ENCODE peak calls at places on chromosomes 6 and 20, in seven cellular contexts. One of them, this sample, is unnamed.

GRCh38 chr20:52269327-52269726 is 77.7 kb upstream of the ZFP64 start:
- DNase-seq in AG08396: no peak
- DNase-seq in mammary epithelial cell: no peak
- DNase-seq in T-helper 9 cell: no peak
- DNase-seq in epithelial cell of proximal tubule: no peak
- DNase-seq in CD14-positive monocyte: no peak
- DNase-seq in lower lobe of right lung: no peak
- DNase-seq in this sample: no peak

GRCh38 chr6:126112171-126112632 is 125.9 kb downstream of the TRMT11 start:
- DNase-seq in T-helper 9 cell: no peak
- DNase-seq in AG08396: peak
- DNase-seq in mammary epithelial cell: peak
- DNase-seq in CD14-positive monocyte: no peak
- DNase-seq in epithelial cell of proximal tubule: no peak
- DNase-seq in lower lobe of right lung: no peak
- DNase-seq in this sample: no peak

GRCh38 chr6:10363911-10364310 is 51.0 kb downstream of the TFAP2A start:
- DNase-seq in mammary epithelial cell: peak
- DNase-seq in epithelial cell of proximal tubule: no peak
- DNase-seq in lower lobe of right lung: no peak
- DNase-seq in CD14-positive monocyte: no peak
- DNase-seq in T-helper 9 cell: no peak
- DNase-seq in AG08396: no peak
- DNase-seq in this sample: no peak

GRCh38 chr6:52417675-52418111 is 2.4 kb upstream of the EFHC1 start:
- DNase-seq in T-helper 9 cell: no peak
- DNase-seq in AG08396: no peak
- DNase-seq in CD14-positive monocyte: no peak
- DNase-seq in mammary epithelial cell: no peak
- DNase-seq in epithelial cell of proximal tubule: no peak
- DNase-seq in lower lobe of right lung: no peak
- DNase-seq in this sample: no peak

GRCh38 chr6:84575264-84575663 is 189.1 kb downstream of the TBX18 start:
- DNase-seq in lower lobe of right lung: no peak
- DNase-seq in epithelial cell of proximal tubule: peak
- DNase-seq in T-helper 9 cell: no peak
- DNase-seq in CD14-positive monocyte: no peak
- DNase-seq in mammary epithelial cell: peak
- DNase-seq in AG08396: no peak
- DNase-seq in this sample: no peak

GRCh38 chr6:118228856-118229255 is 319.2 kb upstream of the PLN start:
- DNase-seq in epithelial cell of proximal tubule: no peak
- DNase-seq in mammary epithelial cell: no peak
- DNase-seq in T-helper 9 cell: no peak
- DNase-seq in lower lobe of right lung: no peak
- DNase-seq in CD14-positive monocyte: no peak
- DNase-seq in AG08396: no peak
- DNase-seq in this sample: no peak

GRCh38 chr6:33664506-33665057 is 43.5 kb downstream of the ITPR3 start:
- DNase-seq in epithelial cell of proximal tubule: no peak
- DNase-seq in CD14-positive monocyte: no peak
- DNase-seq in AG08396: no peak
- DNase-seq in T-helper 9 cell: no peak
- DNase-seq in lower lobe of right lung: no peak
- DNase-seq in mammary epithelial cell: no peak
- DNase-seq in this sample: no peak

GRCh38 chr6:1325471-1326309 is 13.8 kb downstream of the FOXQ1 start:
- DNase-seq in T-helper 9 cell: no peak
- DNase-seq in mammary epithelial cell: peak
- DNase-seq in AG08396: peak
- DNase-seq in CD14-positive monocyte: no peak
- DNase-seq in lower lobe of right lung: no peak
- DNase-seq in epithelial cell of proximal tubule: no peak
- DNase-seq in this sample: no peak

GRCh38 chr6:47405273-47405672 is 72.3 kb upstream of the CD2AP start:
- DNase-seq in CD14-positive monocyte: no peak
- DNase-seq in T-helper 9 cell: no peak
- DNase-seq in AG08396: no peak
- DNase-seq in lower lobe of right lung: no peak
- DNase-seq in epithelial cell of proximal tubule: no peak
- DNase-seq in mammary epithelial cell: no peak
- DNase-seq in this sample: no peak

GRCh38 chr6:9623228-9623832 is 791.5 kb downstream of the TFAP2A start:
- DNase-seq in T-helper 9 cell: no peak
- DNase-seq in CD14-positive monocyte: no peak
- DNase-seq in mammary epithelial cell: no peak
- DNase-seq in epithelial cell of proximal tubule: no peak
- DNase-seq in lower lobe of right lung: no peak
- DNase-seq in AG08396: no peak
- DNase-seq in this sample: no peak

GRCh38 chr20:49846206-49846807 is 33.7 kb downstream of the SLC9A8 start:
- DNase-seq in CD14-positive monocyte: no peak
- DNase-seq in T-helper 9 cell: peak
- DNase-seq in epithelial cell of proximal tubule: no peak
- DNase-seq in lower lobe of right lung: no peak
- DNase-seq in mammary epithelial cell: peak
- DNase-seq in AG08396: peak
- DNase-seq in this sample: peak

GRCh38 chr6:170553686-170554085 is 483 bp upstream of the TBP start:
- DNase-seq in epithelial cell of proximal tubule: no peak
- DNase-seq in T-helper 9 cell: no peak
- DNase-seq in CD14-positive monocyte: no peak
- DNase-seq in mammary epithelial cell: no peak
- DNase-seq in AG08396: no peak
- DNase-seq in lower lobe of right lung: no peak
- DNase-seq in this sample: peak

GRCh38 chr6:134003542-134003951 is 48.9 kb downstream of the SLC2A12 start:
- DNase-seq in mammary epithelial cell: no peak
- DNase-seq in T-helper 9 cell: no peak
- DNase-seq in lower lobe of right lung: no peak
- DNase-seq in epithelial cell of proximal tubule: no peak
- DNase-seq in AG08396: no peak
- DNase-seq in CD14-positive monocyte: no peak
- DNase-seq in this sample: no peak

GRCh38 chr20:32555584-32555983 is 29.5 kb downstream of the NOL4L start:
- DNase-seq in T-helper 9 cell: no peak
- DNase-seq in mammary epithelial cell: no peak
- DNase-seq in lower lobe of right lung: no peak
- DNase-seq in epithelial cell of proximal tubule: no peak
- DNase-seq in AG08396: no peak
- DNase-seq in CD14-positive monocyte: no peak
- DNase-seq in this sample: no peak

GRCh38 chr6:131135244-131136020 is at the start of gene AKAP7:
- DNase-seq in mammary epithelial cell: peak
- DNase-seq in AG08396: peak
- DNase-seq in CD14-positive monocyte: peak
- DNase-seq in T-helper 9 cell: peak
- DNase-seq in lower lobe of right lung: peak
- DNase-seq in epithelial cell of proximal tubule: no peak
- DNase-seq in this sample: peak

GRCh38 chr6:166173292-166173951 is 5.8 kb upstream of the TBXT start:
- DNase-seq in lower lobe of right lung: no peak
- DNase-seq in epithelial cell of proximal tubule: no peak
- DNase-seq in AG08396: no peak
- DNase-seq in CD14-positive monocyte: no peak
- DNase-seq in mammary epithelial cell: no peak
- DNase-seq in T-helper 9 cell: no peak
- DNase-seq in this sample: no peak

GRCh38 chr20:35305682-35306556 is 13.7 kb upstream of the FAM83C start:
- DNase-seq in CD14-positive monocyte: no peak
- DNase-seq in AG08396: peak
- DNase-seq in mammary epithelial cell: peak
- DNase-seq in T-helper 9 cell: no peak
- DNase-seq in epithelial cell of proximal tubule: peak
- DNase-seq in lower lobe of right lung: no peak
- DNase-seq in this sample: no peak

GRCh38 chr20:47551841-47552240 is 50.2 kb downstream of the NCOA3 start:
- DNase-seq in AG08396: no peak
- DNase-seq in lower lobe of right lung: no peak
- DNase-seq in T-helper 9 cell: no peak
- DNase-seq in epithelial cell of proximal tubule: no peak
- DNase-seq in CD14-positive monocyte: no peak
- DNase-seq in mammary epithelial cell: no peak
- DNase-seq in this sample: no peak

GRCh38 chr6:125748534-125749111 is 809 bp upstream of the HEY2 start:
- DNase-seq in mammary epithelial cell: peak
- DNase-seq in AG08396: peak
- DNase-seq in CD14-positive monocyte: no peak
- DNase-seq in lower lobe of right lung: no peak
- DNase-seq in T-helper 9 cell: no peak
- DNase-seq in epithelial cell of proximal tubule: no peak
- DNase-seq in this sample: no peak

GRCh38 chr6:146961831-146962230 is 242.4 kb upstream of the STXBP5 start:
- DNase-seq in T-helper 9 cell: no peak
- DNase-seq in epithelial cell of proximal tubule: no peak
- DNase-seq in mammary epithelial cell: peak
- DNase-seq in CD14-positive monocyte: no peak
- DNase-seq in lower lobe of right lung: no peak
- DNase-seq in AG08396: no peak
- DNase-seq in this sample: no peak

GRCh38 chr6:22681761-22682160 is 112.4 kb downstream of the HDGFL1 start:
- DNase-seq in lower lobe of right lung: no peak
- DNase-seq in CD14-positive monocyte: no peak
- DNase-seq in T-helper 9 cell: no peak
- DNase-seq in epithelial cell of proximal tubule: no peak
- DNase-seq in AG08396: no peak
- DNase-seq in mammary epithelial cell: no peak
- DNase-seq in this sample: no peak

GRCh38 chr6:4957521-4958231 is 46.2 kb downstream of the RPP40 start:
- DNase-seq in AG08396: no peak
- DNase-seq in CD14-positive monocyte: no peak
- DNase-seq in mammary epithelial cell: no peak
- DNase-seq in epithelial cell of proximal tubule: no peak
- DNase-seq in lower lobe of right lung: no peak
- DNase-seq in T-helper 9 cell: no peak
- DNase-seq in this sample: no peak

This sample was measured in T follicular helper cell.